ENCODE peak calls at places on chromosome 18, in four cellular contexts. One of them, this sample, is unnamed.

GRCh38 chr18:35460719-35461118 is 37.0 kb downstream of the INO80C start:
- DNase-seq in ascending aorta: no peak
- DNase-seq in transverse colon: no peak
- DNase-seq in astrocyte: peak
- DNase-seq in this sample: no peak

GRCh38 chr18:69109686-69110085 is 291.0 kb upstream of the DOK6 start:
- DNase-seq in astrocyte: peak
- DNase-seq in ascending aorta: no peak
- DNase-seq in transverse colon: no peak
- DNase-seq in this sample: no peak

GRCh38 chr18:55407191-55407590 is 180.8 kb downstream of the TCF4 start:
- DNase-seq in transverse colon: no peak
- DNase-seq in ascending aorta: no peak
- DNase-seq in astrocyte: no peak
- DNase-seq in this sample: no peak

GRCh38 chr18:48184118-48184517 is 225.1 kb downstream of the ZBTB7C start:
- DNase-seq in transverse colon: no peak
- DNase-seq in astrocyte: no peak
- DNase-seq in ascending aorta: no peak
- DNase-seq in this sample: no peak

GRCh38 chr18:28115149-28115550 is 61.8 kb downstream of the CDH2 start:
- DNase-seq in ascending aorta: no peak
- DNase-seq in astrocyte: peak
- DNase-seq in transverse colon: no peak
- DNase-seq in this sample: no peak

GRCh38 chr18:23231340-23232021 is 96.2 kb downstream of the CABLES1 start:
- DNase-seq in astrocyte: peak
- DNase-seq in ascending aorta: peak
- DNase-seq in transverse colon: peak
- DNase-seq in this sample: no peak

GRCh38 chr18:32552421-32553030 is 81.8 kb upstream of the GAREM1 start:
- DNase-seq in ascending aorta: no peak
- DNase-seq in transverse colon: peak
- DNase-seq in astrocyte: peak
- DNase-seq in this sample: peak

GRCh38 chr18:69401475-69402218 is 959 bp downstream of the DOK6 start:
- DNase-seq in ascending aorta: no peak
- DNase-seq in astrocyte: peak
- DNase-seq in transverse colon: no peak
- DNase-seq in this sample: peak

GRCh38 chr18:26956894-26957293 is 91.4 kb upstream of the AQP4 start:
- DNase-seq in transverse colon: no peak
- DNase-seq in astrocyte: no peak
- DNase-seq in ascending aorta: no peak
- DNase-seq in this sample: no peak

GRCh38 chr18:34493566-34494358 is 216.3 kb upstream of the DTNA start:
- DNase-seq in transverse colon: no peak
- DNase-seq in ascending aorta: peak
- DNase-seq in astrocyte: peak
- DNase-seq in this sample: peak

GRCh38 chr18:55513199-55513598 is 74.8 kb downstream of the TCF4 start:
- DNase-seq in astrocyte: peak
- DNase-seq in transverse colon: no peak
- DNase-seq in ascending aorta: no peak
- DNase-seq in this sample: no peak

GRCh38 chr18:5890606-5891360 is 4.5 kb downstream of the TMEM200C start:
- DNase-seq in transverse colon: no peak
- DNase-seq in astrocyte: peak
- DNase-seq in ascending aorta: no peak
- DNase-seq in this sample: peak

GRCh38 chr18:55861266-55861665 is 273.3 kb upstream of the TCF4 start:
- DNase-seq in transverse colon: no peak
- DNase-seq in ascending aorta: no peak
- DNase-seq in astrocyte: peak
- DNase-seq in this sample: no peak

GRCh38 chr18:61569176-61569892 is 236.1 kb downstream of the CDH20 start:
- DNase-seq in ascending aorta: no peak
- DNase-seq in astrocyte: peak
- DNase-seq in transverse colon: no peak
- DNase-seq in this sample: no peak

GRCh38 chr18:61203151-61203550 is 130.1 kb upstream of the CDH20 start:
- DNase-seq in transverse colon: no peak
- DNase-seq in astrocyte: peak
- DNase-seq in ascending aorta: no peak
- DNase-seq in this sample: no peak

GRCh38 chr18:23163786-23164583 is 28.7 kb downstream of the CABLES1 start:
- DNase-seq in astrocyte: no peak
- DNase-seq in transverse colon: no peak
- DNase-seq in ascending aorta: no peak
- DNase-seq in this sample: no peak

GRCh38 chr18:52244658-52245057 is 95.3 kb upstream of the DCC start:
- DNase-seq in transverse colon: no peak
- DNase-seq in ascending aorta: no peak
- DNase-seq in astrocyte: no peak
- DNase-seq in this sample: no peak

GRCh38 chr18:31273812-31274527 is 44.0 kb upstream of the DSG1 start:
- DNase-seq in transverse colon: peak
- DNase-seq in ascending aorta: no peak
- DNase-seq in astrocyte: no peak
- DNase-seq in this sample: no peak

GRCh38 chr18:13577091-13577697 is 149.2 kb downstream of the FAM210A start:
- DNase-seq in transverse colon: no peak
- DNase-seq in ascending aorta: no peak
- DNase-seq in astrocyte: peak
- DNase-seq in this sample: no peak

GRCh38 chr18:56748698-56749268 is 97.6 kb downstream of the WDR7 start:
- DNase-seq in ascending aorta: no peak
- DNase-seq in transverse colon: no peak
- DNase-seq in astrocyte: peak
- DNase-seq in this sample: no peak

GRCh38 chr18:57839942-57840381 is 36.8 kb upstream of the ATP8B1 start:
- DNase-seq in ascending aorta: no peak
- DNase-seq in astrocyte: peak
- DNase-seq in transverse colon: no peak
- DNase-seq in this sample: no peak

GRCh38 chr18:49920731-49921130 is 107.4 kb upstream of the ACAA2 start:
- DNase-seq in transverse colon: no peak
- DNase-seq in astrocyte: peak
- DNase-seq in ascending aorta: no peak
- DNase-seq in this sample: no peak

GRCh38 chr18:59561596-59561995 is 135.6 kb downstream of the CCBE1 start:
- DNase-seq in astrocyte: no peak
- DNase-seq in transverse colon: no peak
- DNase-seq in ascending aorta: no peak
- DNase-seq in this sample: no peak

GRCh38 chr18:69622192-69622591 is 221.5 kb downstream of the DOK6 start:
- DNase-seq in ascending aorta: no peak
- DNase-seq in astrocyte: no peak
- DNase-seq in transverse colon: no peak
- DNase-seq in this sample: no peak

GRCh38 chr18:54163458-54163857 is 61.0 kb downstream of the MBD2 start:
- DNase-seq in transverse colon: no peak
- DNase-seq in ascending aorta: no peak
- DNase-seq in astrocyte: no peak
- DNase-seq in this sample: no peak
- TF ChIP-seq CTCF in transverse colon: no peak
- TF ChIP-seq CTCF in ascending aorta: no peak
- TF ChIP-seq CTCF in astrocyte: no peak
- TF ChIP-seq CTCF in this sample: no peak

DNA sequence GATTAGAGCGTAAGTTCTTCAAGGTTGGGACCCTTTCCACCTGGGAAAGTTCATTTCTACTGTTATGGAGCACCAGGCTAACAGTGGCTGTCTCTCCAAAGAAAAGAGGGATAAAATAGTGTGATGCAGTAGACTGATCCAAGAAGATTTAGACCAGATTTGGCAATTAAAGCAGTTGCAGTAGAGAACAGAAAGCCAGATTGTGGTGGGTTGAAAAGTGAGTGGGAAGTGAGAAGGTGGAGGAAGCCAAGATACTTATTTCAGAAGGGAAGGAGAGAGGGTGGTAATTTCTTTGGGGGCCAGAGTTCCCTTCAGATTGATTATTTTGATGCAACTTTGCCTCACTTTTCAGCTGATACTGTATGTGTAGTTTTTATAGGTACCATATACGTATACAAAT is 8.0 kb downstream of the MYL12B start:
- DNase-seq in astrocyte: no peak
- DNase-seq in transverse colon: no peak
- DNase-seq in ascending aorta: no peak
- DNase-seq in this sample: no peak
- H3K4me3 ChIP-seq in astrocyte: no peak
- H3K4me3 ChIP-seq in transverse colon: no peak
- H3K4me3 ChIP-seq in ascending aorta: no peak
- H3K4me3 ChIP-seq in this sample: no peak

GRCh38 chr18:9869713-9870430 is 15.9 kb upstream of the TXNDC2 start:
- DNase-seq in transverse colon: peak
- DNase-seq in ascending aorta: no peak
- DNase-seq in astrocyte: peak
- DNase-seq in this sample: no peak
- H3K27ac ChIP-seq in transverse colon: peak
- H3K27ac ChIP-seq in ascending aorta: no peak
- H3K27ac ChIP-seq in astrocyte: no peak
- H3K27ac ChIP-seq in this sample: no peak

DNA sequence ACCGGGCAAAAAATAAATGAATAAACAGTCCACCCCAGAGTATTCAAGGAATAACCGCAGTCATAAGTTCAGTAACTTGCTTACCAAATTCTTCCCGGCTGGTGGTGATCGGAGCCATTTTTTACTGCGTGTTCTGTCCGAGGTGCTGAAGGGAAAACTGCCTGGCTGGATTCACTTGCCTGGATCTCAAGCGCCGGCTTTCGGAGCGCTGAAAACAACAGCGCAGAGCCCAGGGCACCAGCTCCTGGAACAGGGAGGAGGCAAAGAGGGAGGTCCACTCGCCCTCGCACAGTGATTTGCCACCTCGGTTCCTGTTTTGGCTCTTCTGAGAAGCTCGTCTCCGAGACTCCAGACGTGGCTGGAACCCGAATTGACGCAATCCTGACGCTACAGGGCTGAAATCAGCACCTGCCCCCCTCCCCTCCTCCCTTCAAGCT is at the start of gene SYT4:
- DNase-seq in transverse colon: no peak
- DNase-seq in ascending aorta: no peak
- DNase-seq in astrocyte: peak
- DNase-seq in this sample: peak
- TF ChIP-seq CTCF in transverse colon: no peak
- TF ChIP-seq CTCF in ascending aorta: no peak
- TF ChIP-seq CTCF in astrocyte: no peak
- TF ChIP-seq CTCF in this sample: no peak

DNA sequence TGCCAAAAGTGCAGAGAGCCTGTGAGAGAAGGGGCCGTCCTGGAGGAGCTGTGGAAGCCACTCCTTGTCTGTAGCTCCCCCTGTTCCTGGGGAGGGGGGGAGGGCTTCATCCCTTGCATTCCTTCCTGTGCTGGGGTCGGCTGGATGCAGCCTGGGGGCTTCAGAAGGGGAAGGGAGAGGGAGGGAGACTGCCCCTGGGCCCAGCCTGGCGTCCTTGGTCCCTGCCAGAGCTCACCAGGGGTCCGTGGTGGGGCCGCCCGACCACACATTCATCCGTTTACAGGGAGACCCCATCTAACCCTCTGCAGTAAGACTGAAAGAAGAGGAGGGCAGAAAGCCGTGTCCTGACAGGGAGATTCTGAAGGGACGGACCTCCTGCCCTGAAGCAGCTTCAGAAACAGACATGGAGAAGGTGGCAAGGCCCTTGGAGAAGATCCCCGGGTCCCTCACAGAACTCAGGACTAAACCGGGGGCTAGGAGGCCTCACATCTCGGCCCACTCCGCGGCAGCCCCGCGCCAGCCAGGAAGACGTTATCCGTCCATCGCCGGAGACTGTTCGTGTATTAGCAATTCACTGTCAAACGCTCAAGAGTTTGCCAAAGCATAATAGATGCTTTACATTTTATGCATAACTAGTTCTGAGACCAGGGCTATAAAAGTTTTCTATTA is 258.2 kb upstream of the SALL3 start:
- DNase-seq in transverse colon: no peak
- DNase-seq in ascending aorta: peak
- DNase-seq in astrocyte: no peak
- DNase-seq in this sample: peak
- H3K4me3 ChIP-seq in transverse colon: no peak
- H3K4me3 ChIP-seq in ascending aorta: no peak
- H3K4me3 ChIP-seq in astrocyte: no peak
- H3K4me3 ChIP-seq in this sample: peak

GRCh38 chr18:7808992-7809391 is 241.9 kb downstream of the PTPRM start:
- DNase-seq in transverse colon: no peak
- DNase-seq in ascending aorta: no peak
- DNase-seq in astrocyte: no peak
- DNase-seq in this sample: no peak
- H3K27ac ChIP-seq in transverse colon: no peak
- H3K27ac ChIP-seq in ascending aorta: no peak
- H3K27ac ChIP-seq in astrocyte: no peak
- H3K27ac ChIP-seq in this sample: no peak